ENCODE peak calls at places on chromosomes 5 and 9, in five cellular contexts. L is HepG2, S is GM12878, N is HCT116, Y is H1. U is an unnamed sample.

GRCh38 chr9:108048406-108049025 is 558.9 kb upstream of the KLF4 start:
- DNase-seq in S (no peak), N (no peak), L (no peak), Y (no peak), U (no peak)

GRCh38 chr5:159106193-159106568 is 6.5 kb upstream of the EBF1 start:
- DNase-seq in S (no peak), N (no peak), L (no peak), Y (no peak), U (no peak)

GRCh38 chr9:133832836-133833235 is 94.7 kb upstream of the SARDH start:
- DNase-seq in L (no peak), S (no peak), N (no peak), Y (no peak), U (no peak)

GRCh38 chr5:69281114-69281513 is 46.4 kb downstream of the CDK7 start:
- DNase-seq in L (no peak), N (no peak), Y (no peak), S (no peak), U (no peak)

GRCh38 chr9:98075332-98075805 is 18.8 kb downstream of the NANS start:
- DNase-seq in N (peak; percentile 40), Y (no peak), S (no peak), L (no peak), U (no peak)

GRCh38 chr5:113053614-113054013 is 77.0 kb downstream of the DCP2 start:
- DNase-seq in Y (no peak), N (no peak), S (no peak), L (no peak), U (peak; percentile 45)

GRCh38 chr9:31821583-31821982 is 562.9 kb upstream of the ACO1 start:
- DNase-seq in S (no peak), Y (no peak), N (no peak), L (no peak), U (no peak)

GRCh38 chr9:128898382-128898781 is 16.4 kb downstream of the LRRC8A start:
- DNase-seq in N (no peak), L (no peak), S (no peak), Y (no peak), U (no peak)

GRCh38 chr9:621199-621860 is 220.2 kb upstream of the DMRT1 start:
- DNase-seq in N (no peak), Y (no peak), S (no peak), L (no peak), U (no peak)

GRCh38 chr9:127503947-127504886 is 52.9 kb downstream of the LRSAM1 start:
- DNase-seq in L (peak; percentile 70), N (peak; percentile 62), Y (peak; percentile 92), S (no peak), U (peak; percentile 87)

GRCh38 chr9:10045598-10045997 is 567.2 kb downstream of the PTPRD start:
- DNase-seq in L (no peak), S (no peak), N (no peak), Y (no peak), U (no peak)

GRCh38 chr9:6616976-6617375 is 28.6 kb downstream of the GLDC start:
- DNase-seq in Y (no peak), S (no peak), L (no peak), N (no peak), U (no peak)

GRCh38 chr5:149135536-149136201 is 5.6 kb upstream of the ABLIM3 start:
- DNase-seq in S (no peak), L (no peak), N (no peak), Y (no peak), U (no peak)

GRCh38 chr9:83906144-83906543 is 15.1 kb downstream of the KIF27 start:
- DNase-seq in L (no peak), Y (no peak), N (no peak), S (no peak), U (no peak)

GRCh38 chr9:115262952-115263351 is 145.0 kb upstream of the TNC start:
- DNase-seq in N (no peak), Y (no peak), S (no peak), L (no peak), U (no peak)

GRCh38 chr9:91066856-91067255 is 265.2 kb downstream of the SYK start:
- DNase-seq in N (no peak), S (no peak), L (no peak), Y (no peak), U (no peak)

GRCh38 chr9:96186601-96187011 is 115.4 kb downstream of the HSD17B3 start:
- DNase-seq in L (no peak), S (no peak), Y (peak; percentile 74), N (no peak), U (no peak)

GRCh38 chr5:159220206-159220605 is 10.9 kb upstream of the RNF145 start:
- DNase-seq in N (no peak), Y (no peak), S (no peak), L (no peak), U (no peak)

GRCh38 chr5:107806271-107806670 is 135.5 kb upstream of the EFNA5 start:
- DNase-seq in S (no peak), Y (no peak), L (no peak), N (no peak), U (no peak)

GRCh38 chr9:71036501-71036900 is 84.9 kb downstream of the TRPM3 start:
- DNase-seq in N (no peak), Y (no peak), L (peak; percentile 6), S (no peak), U (no peak)

GRCh38 chr5:84119252-84119651 is 265.4 kb downstream of the EDIL3 start:
- DNase-seq in S (no peak), N (no peak), Y (no peak), L (no peak), U (no peak)

GRCh38 chr9:79215819-79216218 is 355.9 kb upstream of the TLE4 start:
- DNase-seq in Y (no peak), S (no peak), L (no peak), N (no peak), U (no peak)

GRCh38 chr5:130386155-130386554 is 481.9 kb downstream of the CHSY3 start:
- DNase-seq in S (no peak), Y (no peak), L (no peak), N (no peak), U (no peak)

GRCh38 chr5:120657083-120657482 is 193.0 kb downstream of the PRR16 start:
- DNase-seq in S (no peak), N (no peak), Y (no peak), L (no peak), U (no peak)

GRCh38 chr5:180860273-180860886 is 696 bp downstream of the ZFP62 start:
- DNase-seq in L (peak; percentile 65), Y (peak; percentile 63), S (no peak), N (peak; percentile 50), U (peak; percentile 73)

GRCh38 chr5:54644226-54644625 is 126.7 kb downstream of the SNX18 start:
- DNase-seq in N (peak; percentile 48), L (no peak), S (no peak), Y (no peak), U (no peak)

GRCh38 chr9:79115176-79115575 is 456.6 kb upstream of the TLE4 start:
- DNase-seq in Y (no peak), L (no peak), S (no peak), N (no peak), U (no peak)

GRCh38 chr5:32551194-32551593 is 34.2 kb upstream of the SUB1 start:
- DNase-seq in N (no peak), S (no peak), L (no peak), Y (no peak), U (no peak)

GRCh38 chr9:77854258-77854915 is 177.2 kb downstream of the GNAQ start:
- DNase-seq in L (no peak), N (no peak), Y (no peak), S (no peak), U (no peak)

GRCh38 chr9:13983607-13984006 is 330.3 kb downstream of the NFIB start:
- DNase-seq in S (no peak), N (no peak), Y (no peak), L (no peak), U (no peak)

GRCh38 chr5:36239370-36240293 is 2.1 kb downstream of the NADK2 start:
- DNase-seq in N (no peak), L (peak; percentile 84), Y (no peak), S (no peak), U (no peak)

GRCh38 chr5:7897014-7897600 is 28.2 kb downstream of the MTRR start:
- DNase-seq in L (peak; percentile 21), S (no peak), N (no peak), Y (no peak), U (peak; percentile 53)

GRCh38 chr9:2157277-2158105 is 142.3 kb downstream of the SMARCA2 start:
- DNase-seq in S (no peak), L (no peak), Y (no peak), N (no peak), U (no peak)

GRCh38 chr9:4833781-4834560 is 41.2 kb downstream of the RCL1 start:
- DNase-seq in L (no peak), S (no peak), Y (no peak), N (no peak), U (no peak)

GRCh38 chr5:38648703-38649291 is 92.4 kb upstream of the LIFR start:
- DNase-seq in S (no peak), L (no peak), N (no peak), Y (no peak), U (no peak)

GRCh38 chr5:40486437-40487270 is 193.1 kb upstream of the PTGER4 start:
- DNase-seq in N (no peak), Y (no peak), S (peak; percentile 82), L (no peak), U (no peak)

GRCh38 chr9:123724211-123724831 is 205.6 kb downstream of the DENND1A start:
- DNase-seq in Y (no peak), N (no peak), S (no peak), L (no peak), U (no peak)
- TF ChIP-seq CTCF in Y (no peak), N (peak; percentile 8), S (no peak), L (peak; percentile 35), U (no peak)

GRCh38 chr5:74169704-74170103 is 470.8 kb downstream of the ENC1 start:
- DNase-seq in L (no peak), Y (no peak), S (no peak), N (no peak), U (no peak)

GRCh38 chr5:74167930-74168315 is 472.6 kb downstream of the ENC1 start:
- DNase-seq in S (no peak), Y (no peak), L (no peak), N (no peak), U (no peak)

GRCh38 chr5:74167206-74167929 is 473.2 kb downstream of the ENC1 start:
- DNase-seq in N (no peak), S (no peak), Y (no peak), L (no peak), U (no peak)

GRCh38 chr5:74164725-74165226 is 475.8 kb downstream of the ENC1 start:
- DNase-seq in S (no peak), L (no peak), N (no peak), Y (no peak), U (no peak)

GRCh38 chr5:74166064-74166463 is 474.5 kb downstream of the ENC1 start:
- DNase-seq in N (no peak), Y (no peak), L (no peak), S (no peak), U (no peak)
- TF ChIP-seq SRF in N (no peak), Y (no peak), L (no peak), S (no peak), U (no peak)

GRCh38 chr5:141180313-141180712 is 1.9 kb upstream of the PCDHB16 start:
- DNase-seq in Y (no peak), N (no peak), S (no peak), L (no peak), U (no peak)

GRCh38 chr5:141186897-141187512 is at the start of gene PCDHB9:
- DNase-seq in Y (peak; percentile 80), N (peak; percentile 6), L (peak; percentile 17), S (no peak), U (peak; percentile 13)

GRCh38 chr5:141182248-141182647 is at the start of gene PCDHB16:
- DNase-seq in N (no peak), L (peak; percentile 53), S (no peak), Y (peak; percentile 78), U (no peak)
- TF ChIP-seq CTCF in N (no peak), L (peak; percentile 79), S (no peak), Y (peak; percentile 82), U (peak; percentile 51)

GRCh38 chr9:132731230-132731629 is 61.0 kb downstream of the GTF3C4 start:
- DNase-seq in N (no peak), S (no peak), L (no peak), Y (no peak), U (no peak)
- TF ChIP-seq SRF in N (no peak), S (no peak), L (no peak), Y (no peak), U (no peak)